ENCODE peak calls at places on chromosomes 12 and 14, in six cellular contexts. J, F, V, R, H and K are unnamed samples.

GRCh38 chr12:64713372-64713771 is 45.8 kb downstream of the GNS start:
- DNase-seq in J (no peak), F (no peak), V (no peak), R (no peak), H (no peak), K (no peak)

GRCh38 chr12:11875414-11875935 is 195.3 kb upstream of the BCL2L14 start:
- DNase-seq in J (no peak), F (no peak), V (peak; percentile 40), R (no peak), H (no peak), K (no peak)

GRCh38 chr12:18421840-18422239 is 160.5 kb downstream of the PIK3C2G start:
- DNase-seq in J (no peak), F (no peak), V (peak; percentile 44), R (no peak), H (no peak), K (no peak)

GRCh38 chr12:38838211-38838850 is 67.1 kb downstream of the CPNE8 start:
- DNase-seq in J (no peak), F (no peak), V (no peak), R (no peak), H (no peak), K (no peak)

GRCh38 chr12:114682101-114682919 is 1.7 kb downstream of the TBX3 start:
- DNase-seq in J (no peak), F (no peak), V (no peak), R (no peak), H (no peak), K (no peak)

GRCh38 chr12:29245246-29245645 is 96.2 kb downstream of the FAR2 start:
- DNase-seq in J (no peak), F (no peak), V (peak; percentile 65), R (no peak), H (no peak), K (no peak)

GRCh38 chr12:16329594-16329993 is 17.9 kb upstream of the MGST1 start:
- DNase-seq in J (no peak), F (no peak), V (no peak), R (no peak), H (no peak), K (no peak)

GRCh38 chr12:52980096-52980694 is 26.1 kb upstream of the EIF4B start:
- DNase-seq in J (no peak), F (no peak), V (no peak), R (no peak), H (no peak), K (no peak)

GRCh38 chr14:22579218-22579617 is 9.8 kb downstream of the DAD1 start:
- DNase-seq in J (no peak), F (no peak), V (no peak), R (no peak), H (no peak), K (no peak)